ENCODE peak calls at places on chromosomes 16 and 17, in five cellular contexts. N is tibial artery, Q is neural progenitor cell, V is prostate gland, D is A549. P is an unnamed sample.

GRCh38 chr16:23650674-23651073 is 9.4 kb downstream of the DCTN5 start:
- DNase-seq in N (no peak), Q (peak; percentile 24), V (no peak), D (no peak), P (no peak)

GRCh38 chr17:47225911-47226688 is 17.0 kb downstream of the MYL4 start:
- DNase-seq in N (no peak), Q (no peak), V (no peak), D (no peak), P (no peak)

GRCh38 chr16:56257260-56257659 is 66.0 kb downstream of the GNAO1 start:
- DNase-seq in N (peak; percentile 80), Q (no peak), V (no peak), D (no peak), P (peak; percentile 63)

GRCh38 chr17:9880582-9880999 is 24.5 kb downstream of the RCVRN start:
- DNase-seq in N (no peak), Q (no peak), V (no peak), D (peak; percentile 86), P (no peak)

GRCh38 chr17:8466466-8466865 is 30.8 kb downstream of the NDEL1 start:
- DNase-seq in N (no peak), Q (no peak), V (no peak), D (no peak), P (no peak)

GRCh38 chr16:66563574-66564334 is 2.5 kb upstream of the CMTM1 start:
- DNase-seq in N (no peak), Q (no peak), V (no peak), D (no peak), P (no peak)

GRCh38 chr16:50334106-50334975 is 34.4 kb downstream of the BRD7 start:
- DNase-seq in N (no peak), Q (no peak), V (no peak), D (no peak), P (no peak)

GRCh38 chr17:79800325-79801155 is 3.7 kb upstream of the CBX8 start:
- DNase-seq in N (no peak), Q (peak; percentile 84), V (no peak), D (no peak), P (peak; percentile 74)

GRCh38 chr16:17921357-17921978 is 415.1 kb downstream of the NPIPA8 start:
- DNase-seq in N (no peak), Q (peak; percentile 40), V (peak; percentile 26), D (no peak), P (peak; percentile 72)

GRCh38 chr17:66956941-66957340 is 7.6 kb upstream of the CACNG4 start:
- DNase-seq in N (no peak), Q (no peak), V (peak; percentile 28), D (no peak), P (no peak)

GRCh38 chr17:55434721-55435120 is 13.1 kb upstream of the MMD start:
- DNase-seq in N (no peak), Q (no peak), V (no peak), D (no peak), P (no peak)

GRCh38 chr16:88681709-88682451 is 4.4 kb downstream of the SNAI3 start:
- DNase-seq in N (no peak), Q (no peak), V (no peak), D (no peak), P (no peak)

GRCh38 chr16:30076276-30076791 is 540 bp downstream of the PPP4C start:
- DNase-seq in N (no peak), Q (no peak), V (no peak), D (no peak), P (no peak)

GRCh38 chr17:9226794-9227135 is 205.5 kb downstream of the NTN1 start:
- DNase-seq in N (no peak), Q (no peak), V (no peak), D (no peak), P (no peak)

GRCh38 chr17:34246872-34247271 is 8.2 kb upstream of the CCL2 start:
- DNase-seq in N (no peak), Q (no peak), V (no peak), D (no peak), P (no peak)

GRCh38 chr16:18783430-18784341 is 6.4 kb downstream of the RPS15A start:
- DNase-seq in N (no peak), Q (no peak), V (no peak), D (no peak), P (no peak)

GRCh38 chr17:50194441-50195195 is 6.8 kb downstream of the COL1A1 start:
- DNase-seq in N (no peak), Q (no peak), V (no peak), D (no peak), P (no peak)

GRCh38 chr16:31880322-31880979 is 6.8 kb downstream of the ZNF267 start:
- DNase-seq in N (no peak), Q (no peak), V (no peak), D (no peak), P (no peak)

GRCh38 chr16:12096162-12096781 is 119.7 kb downstream of the SNX29 start:
- DNase-seq in N (no peak), Q (no peak), V (no peak), D (no peak), P (no peak)

GRCh38 chr16:2827831-2828520 is 2.1 kb upstream of the ZG16B start:
- DNase-seq in N (peak; percentile 45), Q (peak; percentile 45), V (no peak), D (no peak), P (no peak)

GRCh38 chr16:85447657-85448313 is 165.3 kb upstream of the GSE1 start:
- DNase-seq in N (no peak), Q (no peak), V (no peak), D (no peak), P (no peak)

GRCh38 chr16:12659871-12660270 is 143.8 kb downstream of the CPPED1 start:
- DNase-seq in N (no peak), Q (no peak), V (no peak), D (no peak), P (no peak)

DNA sequence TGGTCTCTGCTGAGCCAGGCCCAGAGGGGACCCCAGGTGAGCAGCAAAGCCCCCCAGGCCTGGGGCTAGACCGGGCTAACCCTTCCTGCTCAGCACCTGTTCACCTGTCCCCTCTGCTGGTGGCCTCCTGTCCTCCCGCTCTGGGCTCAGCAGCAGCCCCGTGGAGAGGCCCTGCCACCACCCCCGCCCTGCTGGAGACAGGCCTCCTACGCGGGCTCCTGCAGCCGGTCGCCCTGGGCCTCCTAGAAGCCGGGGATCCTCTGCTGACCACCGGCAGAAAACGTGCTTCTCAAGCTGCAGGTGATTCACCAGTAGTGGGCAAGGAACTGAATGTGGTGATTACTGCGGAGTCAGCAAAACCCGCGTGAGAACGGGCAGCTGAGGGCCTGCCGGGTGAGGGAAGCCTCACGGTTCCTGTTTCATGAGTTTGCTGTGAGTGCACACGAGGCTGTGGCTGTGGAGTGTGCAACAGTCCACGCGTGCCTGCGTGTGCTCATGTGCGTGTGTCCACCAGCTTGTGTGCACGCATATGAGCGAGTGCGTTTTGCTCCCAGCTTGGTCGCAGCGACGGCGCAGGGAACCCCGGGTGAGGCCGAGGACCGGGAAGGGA is 792 bp downstream of the SECTM1 start:
- DNase-seq in N (no peak), Q (no peak), V (no peak), D (peak; percentile 69), P (no peak)
- TF ChIP-seq CTCF in N (no peak), Q (no peak), V (no peak), D (no peak), P (no peak)

GRCh38 chr16:26053889-26054288 is 362.1 kb downstream of the HS3ST4 start:
- DNase-seq in N (no peak), Q (no peak), V (no peak), D (no peak), P (no peak)

GRCh38 chr16:26051078-26051477 is 359.3 kb downstream of the HS3ST4 start:
- DNase-seq in N (no peak), Q (no peak), V (no peak), D (no peak), P (no peak)

DNA sequence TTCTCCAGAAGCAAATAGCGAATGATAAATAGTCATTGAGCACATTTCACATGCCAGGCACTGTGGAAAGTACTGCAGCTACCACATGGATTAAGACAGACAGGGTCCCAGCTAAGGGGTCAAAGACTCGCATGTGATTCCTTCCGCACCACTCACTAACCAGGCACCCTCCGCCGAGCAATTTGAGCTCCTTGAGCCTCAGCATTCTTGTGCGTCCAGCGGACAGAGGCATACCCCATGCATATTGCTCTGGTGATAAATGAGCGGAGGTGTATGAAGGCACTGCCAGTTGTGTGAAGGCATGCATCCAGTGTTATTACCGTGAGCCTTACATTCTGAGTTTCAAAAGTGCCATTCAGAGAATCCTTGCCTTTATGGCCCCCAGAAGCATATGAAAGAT is 358.7 kb downstream of the HS3ST4 start:
- DNase-seq in N (no peak), Q (peak; percentile 47), V (no peak), D (no peak), P (no peak)
- H3K27ac ChIP-seq in N (no peak overlapping the region), Q (no peak overlapping the region), V (no peak overlapping the region), D (no peak overlapping the region), P (no peak overlapping the region)

GRCh38 chr17:45296003-45296832 is 20.6 kb downstream of the MAP3K14 start:
- DNase-seq in N (no peak), Q (no peak), V (no peak), D (no peak), P (no peak)

GRCh38 chr17:45291170-45291805 is 25.5 kb downstream of the MAP3K14 start:
- DNase-seq in N (no peak), Q (no peak), V (no peak), D (no peak), P (no peak)

GRCh38 chr17:45294506-45294905 is 22.3 kb downstream of the MAP3K14 start:
- DNase-seq in N (peak; percentile 79), Q (no peak), V (peak; percentile 89), D (no peak), P (no peak)

GRCh38 chr17:45292696-45293412 is 24.0 kb downstream of the MAP3K14 start:
- DNase-seq in N (no peak), Q (no peak), V (no peak), D (no peak), P (no peak)

GRCh38 chr17:45293413-45294211 is 23.2 kb downstream of the MAP3K14 start:
- DNase-seq in N (peak; percentile 94), Q (no peak), V (peak; percentile 77), D (peak; percentile 93), P (peak; percentile 79)
- TF ChIP-seq CTCF in N (no peak), Q (no peak), V (peak; percentile 13), D (peak; percentile 34), P (no peak)

GRCh38 chr17:75008373-75008772 is 4.1 kb upstream of the MRPL58 start:
- DNase-seq in N (no peak), Q (no peak), V (no peak), D (no peak), P (no peak)

GRCh38 chr17:75011788-75012319 is 616 bp upstream of the MRPL58 start:
- DNase-seq in N (peak; percentile 78), Q (peak; percentile 41), V (peak; percentile 73), D (no peak), P (peak; percentile 75)

GRCh38 chr17:75006653-75007052 is 5.8 kb upstream of the MRPL58 start:
- DNase-seq in N (no peak), Q (no peak), V (no peak), D (no peak), P (no peak)

GRCh38 chr17:75010683-75011406 is 1.6 kb upstream of the MRPL58 start:
- DNase-seq in N (no peak), Q (no peak), V (no peak), D (no peak), P (peak; percentile 60)

DNA sequence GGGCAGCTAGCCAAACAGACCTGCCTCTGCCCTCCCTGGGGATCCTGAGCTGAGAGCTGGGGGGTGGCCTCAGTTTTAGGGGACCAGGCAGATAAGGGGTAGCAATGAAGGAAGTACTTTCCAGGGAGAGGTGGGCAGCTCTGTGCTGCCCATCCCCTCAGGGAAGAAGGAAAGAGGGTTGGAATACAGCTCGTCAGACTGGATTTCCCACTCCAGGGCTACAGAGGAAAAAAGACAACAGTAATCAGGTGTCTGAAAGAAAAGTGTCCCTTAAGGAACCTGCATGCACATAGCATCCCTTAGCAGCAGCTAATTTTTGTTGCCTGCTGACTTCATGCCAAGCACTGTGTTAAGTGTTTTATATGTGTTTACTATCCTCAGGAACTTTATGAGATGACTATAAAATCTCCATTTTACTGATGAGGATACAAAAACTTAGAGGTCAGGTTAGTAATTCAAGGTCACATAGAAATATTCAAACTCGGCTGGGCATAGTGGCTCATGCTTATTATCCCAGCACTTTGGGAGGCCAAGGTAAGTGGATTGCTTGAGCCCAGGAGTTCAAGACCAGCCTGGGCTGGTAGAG is 3.2 kb upstream of the MRPL58 start:
- DNase-seq in N (no peak), Q (no peak), V (peak; percentile 38), D (no peak), P (peak; percentile 45)
- H3K27ac ChIP-seq in N (no peak overlapping the region), Q (no peak overlapping the region), V (peak overlapping the region; percentile 36), D (no peak overlapping the region), P (no peak overlapping the region)

P was measured in colonic mucosa.